ENCODE peak calls at places on chromosomes 13 and 19, in four cellular contexts. L, N, C and W are unnamed samples.

GRCh38 chr19:52237771-52238400 is 31.5 kb upstream of the ZNF766 start:
- DNase-seq in L (peak; percentile 27), N (peak; percentile 68), C (peak; percentile 42), W (peak; percentile 20)

GRCh38 chr19:3397266-3398022 is 31.1 kb downstream of the NFIC start:
- DNase-seq in L (no peak), N (no peak), C (no peak), W (no peak)

GRCh38 chr13:59119475-59119874 is 1044.3 kb downstream of the DIAPH3 start:
- DNase-seq in L (no peak), N (no peak), C (no peak), W (peak; percentile 73)

GRCh38 chr13:73665279-73665678 is 468.9 kb downstream of the KLF12 start:
- DNase-seq in L (no peak), N (no peak), C (no peak), W (no peak)

GRCh38 chr13:71871180-71871754 is 4.3 kb upstream of the DACH1 start:
- DNase-seq in L (no peak), N (no peak), C (no peak), W (no peak)

GRCh38 chr19:42363614-42364346 is 26.3 kb downstream of the CNFN start:
- DNase-seq in L (no peak), N (peak; percentile 52), C (no peak), W (no peak)

GRCh38 chr13:24228852-24229458 is 68.4 kb downstream of the SPATA13 start:
- DNase-seq in L (peak; percentile 53), N (peak; percentile 66), C (no peak), W (peak; percentile 52)

GRCh38 chr19:49546825-49547565 is 19.2 kb downstream of the RCN3 start:
- DNase-seq in L (peak; percentile 89), N (peak; percentile 84), C (peak; percentile 41), W (peak; percentile 50)

GRCh38 chr13:101346161-101346560 is 70.1 kb downstream of the NALCN start:
- DNase-seq in L (no peak), N (no peak), C (no peak), W (no peak)

GRCh38 chr19:55493650-55494171 is 5.5 kb downstream of the SSC5D start:
- DNase-seq in L (no peak), N (no peak), C (no peak), W (no peak)

GRCh38 chr19:49988007-49988406 is 27.0 kb upstream of the SIGLEC11 start:
- DNase-seq in L (no peak), N (no peak), C (no peak), W (no peak)

GRCh38 chr13:109794095-109794494 is 7.7 kb upstream of the IRS2 start:
- DNase-seq in L (no peak), N (no peak), C (no peak), W (no peak)

GRCh38 chr13:93522486-93522885 is 295.9 kb downstream of the GPC6 start:
- DNase-seq in L (no peak), N (no peak), C (no peak), W (no peak)

GRCh38 chr19:39319098-39319891 is 1.4 kb downstream of the LRFN1 start:
- DNase-seq in L (no peak), N (no peak), C (no peak), W (no peak)

GRCh38 chr13:87942204-87942603 is 271.0 kb downstream of the SLITRK5 start:
- DNase-seq in L (no peak), N (no peak), C (no peak), W (no peak)

GRCh38 chr13:74036373-74036772 is 97.8 kb downstream of the KLF12 start:
- DNase-seq in L (no peak), N (no peak), C (no peak), W (no peak)

GRCh38 chr13:85590231-85590931 is 208.8 kb downstream of the SLITRK6 start:
- DNase-seq in L (no peak), N (no peak), C (no peak), W (peak; percentile 32)

GRCh38 chr19:6062274-6062673 is 48.0 kb downstream of the RFX2 start:
- DNase-seq in L (no peak), N (no peak), C (no peak), W (no peak)

GRCh38 chr19:4536798-4537197 is 1.8 kb upstream of the PLIN5 start:
- DNase-seq in L (no peak), N (no peak), C (no peak), W (no peak)